ENCODE peak calls at places on chromosomes 4 and X, in four cellular contexts. D is stimulated activated CD4-positive, alpha-beta T cell treated with anti-CD3 and anti-CD28 coated beads, TNF-alpha, amount 100 ng/mL, for 48 hours; V is GM19239; T is GM12865. Q is an unnamed sample.

GRCh38 chrX:123807825-123808416 is 51.9 kb upstream of the XIAP start:
- DNase-seq in D (no peak), V (no peak), T (no peak), Q (no peak)

GRCh38 chr4:78250500-78250899 is 193.4 kb downstream of the FRAS1 start:
- DNase-seq in D (no peak), V (no peak), T (no peak), Q (no peak)

GRCh38 chr4:74932832-74933561 is at the start of gene PARM1:
- DNase-seq in D (peak; percentile 16), V (peak; percentile 55), T (peak; percentile 93), Q (peak; percentile 42)

GRCh38 chr4:148514041-148514440 is 71.8 kb upstream of the NR3C2 start:
- DNase-seq in D (no peak), V (no peak), T (no peak), Q (peak; percentile 1)

GRCh38 chrX:63330681-63331080 is 20.5 kb downstream of the SPIN4 start:
- DNase-seq in D (no peak), V (no peak), T (no peak), Q (no peak)

GRCh38 chr4:26464420-26465095 is 25.7 kb downstream of the CCKAR start:
- DNase-seq in D (no peak), V (no peak), T (no peak), Q (no peak)

GRCh38 chr4:76374744-76375143 is 46.2 kb downstream of the CCDC158 start:
- DNase-seq in D (no peak), V (no peak), T (no peak), Q (no peak)

GRCh38 chr4:20313237-20314030 is 61.7 kb downstream of the SLIT2 start:
- DNase-seq in D (no peak), V (no peak), T (peak; percentile 70), Q (no peak)

GRCh38 chr4:1410491-1411325 is 4.5 kb upstream of the NKX1-1 start:
- DNase-seq in D (peak; percentile 23), V (peak; percentile 51), T (peak; percentile 31), Q (no peak)

GRCh38 chrX:119606508-119607389 is 525 bp upstream of the NKRF start:
- DNase-seq in D (no peak), V (no peak), T (peak; percentile 49), Q (no peak)

GRCh38 chr4:4861592-4862551 is 2.4 kb downstream of the MSX1 start:
- DNase-seq in D (no peak), V (no peak), T (no peak), Q (no peak)

GRCh38 chrX:69015156-69015555 is 150.1 kb downstream of the PJA1 start:
- DNase-seq in D (no peak), V (no peak), T (no peak), Q (no peak)

GRCh38 chr4:173752610-173753009 is 222.6 kb upstream of the HAND2 start:
- DNase-seq in D (peak; percentile 4), V (no peak), T (peak; percentile 62), Q (no peak)

Q was measured in SW 1271.